ENCODE peak calls at places on chromosomes 12 and 14, in five cellular contexts. N is activated naive CD4-positive, alpha-beta T cell treated with anti-CD3 and anti-CD28 coated beads, Interleukin-2, amount 10 ng/mL, durations not matched to agents 7 days and 5 days; V is GM19239; Z is endothelial cell; J is NT2/D1. X is an unnamed sample.

GRCh38 chr12:1800646-1801284 is 19.6 kb upstream of the LRTM2 start:
- DNase-seq in N (no peak), V (no peak), Z (peak; percentile 71), J (peak; percentile 59), X (no peak)

GRCh38 chr14:55451950-55452349 is 11.5 kb upstream of the TBPL2 start:
- DNase-seq in N (no peak), V (no peak), Z (no peak), J (no peak), X (no peak)

GRCh38 chr12:109582636-109583035 is 9.0 kb downstream of the MVK start:
- DNase-seq in N (no peak), V (no peak), Z (no peak), J (peak; percentile 27), X (no peak)

GRCh38 chr12:52713960-52714886 is 10.9 kb upstream of the KRT77 start:
- DNase-seq in N (no peak), V (no peak), Z (peak; percentile 34), J (peak; percentile 11), X (no peak)

GRCh38 chr12:64767495-64767894 is 8.3 kb upstream of the GNS start:
- DNase-seq in N (no peak), V (no peak), Z (no peak), J (no peak), X (no peak)

GRCh38 chr12:34599530-34600513 is 577.5 kb downstream of the ALG10 start:
- DNase-seq in N (no peak), V (no peak), Z (no peak), J (no peak), X (no peak)

GRCh38 chr12:54411398-54412241 is 7.4 kb downstream of the ITGA5 start:
- DNase-seq in N (peak; percentile 80), V (no peak), Z (no peak), J (no peak), X (peak; percentile 91)

GRCh38 chr12:14394317-14395058 is 29.0 kb downstream of the ATF7IP start:
- DNase-seq in N (peak; percentile 58), V (no peak), Z (peak; percentile 14), J (peak; percentile 68), X (peak; percentile 51)

GRCh38 chr14:93044601-93045000 is 71.1 kb downstream of the ITPK1 start:
- DNase-seq in N (no peak), V (peak; percentile 28), Z (no peak), J (no peak), X (no peak)

GRCh38 chr12:109277899-109278762 is 31.0 kb downstream of the FOXN4 start:
- DNase-seq in N (no peak), V (no peak), Z (no peak), J (no peak), X (peak; percentile 14)

GRCh38 chr14:32977913-32978312 is 39.2 kb downstream of the NPAS3 start:
- DNase-seq in N (no peak), V (no peak), Z (no peak), J (no peak), X (no peak)

X was measured in RWPE1.